ENCODE peak calls at places on chromosomes 6 and 20, in nine cellular contexts. X, F, I, A, J, Q, N, H and O are unnamed samples.

GRCh38 chr6:17565399-17565798 is 34.7 kb upstream of the FAM8A1 start:
- DNase-seq in X (no peak), F (no peak), I (peak; percentile 9), A (no peak), J (no peak), Q (no peak), N (no peak), H (no peak), O (no peak)

GRCh38 chr6:110493253-110493800 is 16.9 kb upstream of the SLC22A16 start:
- DNase-seq in X (no peak), F (no peak), I (no peak), A (no peak), J (no peak), Q (no peak), N (no peak), H (no peak), O (no peak)

GRCh38 chr6:3359091-3359752 is 97.6 kb downstream of the SLC22A23 start:
- DNase-seq in X (no peak), F (no peak), I (no peak), A (no peak), J (no peak), Q (no peak), N (no peak), H (no peak), O (no peak)

GRCh38 chr20:60960500-60960899 is 291.6 kb upstream of the CDH4 start:
- DNase-seq in X (no peak), F (no peak), I (no peak), A (no peak), J (no peak), Q (no peak), N (no peak), H (no peak), O (no peak)

GRCh38 chr20:41538810-41539596 is 79.2 kb downstream of the CHD6 start:
- DNase-seq in X (no peak), F (no peak), I (no peak), A (no peak), J (no peak), Q (peak; percentile 13), N (no peak), H (no peak), O (no peak)

GRCh38 chr6:55819811-55820210 is 55.6 kb downstream of the BMP5 start:
- DNase-seq in X (no peak), F (no peak), I (no peak), A (no peak), J (no peak), Q (no peak), N (no peak), H (no peak), O (no peak)

GRCh38 chr6:22970004-22970403 is 400.6 kb downstream of the HDGFL1 start:
- DNase-seq in X (no peak), F (no peak), I (no peak), A (no peak), J (no peak), Q (no peak), N (no peak), H (no peak), O (no peak)

GRCh38 chr6:138659998-138660397 is 113.6 kb upstream of the CCDC28A start:
- DNase-seq in X (no peak), F (no peak), I (no peak), A (no peak), J (no peak), Q (no peak), N (no peak), H (no peak), O (no peak)

GRCh38 chr6:156776470-156776840 is 723 bp upstream of the ARID1B start:
- DNase-seq in X (no peak), F (no peak), I (no peak), A (no peak), J (no peak), Q (peak; percentile 72), N (peak; percentile 36), H (peak; percentile 26), O (no peak)

GRCh38 chr6:140018588-140018987 is 644.1 kb upstream of the CITED2 start:
- DNase-seq in X (no peak), F (no peak), I (no peak), A (no peak), J (no peak), Q (no peak), N (peak; percentile 22), H (no peak), O (no peak)

GRCh38 chr6:110609101-110609500 is 132.7 kb upstream of the SLC22A16 start:
- DNase-seq in X (no peak), F (no peak), I (no peak), A (no peak), J (no peak), Q (no peak), N (no peak), H (no peak), O (no peak)

GRCh38 chr6:131225959-131226358 is 90.7 kb downstream of the AKAP7 start:
- DNase-seq in X (no peak), F (no peak), I (no peak), A (no peak), J (no peak), Q (no peak), N (no peak), H (no peak), O (no peak)

GRCh38 chr6:49744259-49744658 is at the start of gene CRISP3:
- DNase-seq in X (peak; percentile 3), F (no peak), I (no peak), A (no peak), J (no peak), Q (no peak), N (no peak), H (no peak), O (no peak)

GRCh38 chr6:14444296-14444993 is 326.9 kb downstream of the CD83 start:
- DNase-seq in X (no peak), F (no peak), I (no peak), A (no peak), J (no peak), Q (no peak), N (no peak), H (no peak), O (no peak)